ENCODE peak calls at places on chromosomes 13 and 19, in seven cellular contexts. H, Y, D, J, Q, Z and E are unnamed samples.
A peak's percentile ranks its signal among the peaks of the same experiment; 100 is the strongest.

GRCh38 chr13:27401210-27401609 is 23.2 kb upstream of the GTF3A start:
- DNase-seq in H (no peak), Q (no peak), D (no peak), J (no peak), Z (no peak), Y (no peak), E (no peak)

GRCh38 chr13:47332149-47332548 is 435.3 kb upstream of the HTR2A start:
- DNase-seq in D (peak; percentile 32), Q (no peak), J (peak; percentile 35), H (no peak), Z (no peak), Y (no peak), E (no peak)

GRCh38 chr13:22828081-22828480 is 352.7 kb upstream of the SGCG start:
- DNase-seq in J (no peak), Y (no peak), Z (no peak), H (no peak), Q (no peak), D (no peak), E (no peak)

GRCh38 chr13:50400930-50401553 is 385.8 kb downstream of the KCNRG start:
- DNase-seq in D (peak; percentile 84), Q (no peak), J (peak; percentile 74), H (no peak), Z (no peak), Y (no peak), E (no peak)

GRCh38 chr13:50712882-50713281 is 130.6 kb downstream of the DLEU7 start:
- DNase-seq in Y (no peak), H (no peak), J (no peak), Q (no peak), Z (no peak), D (no peak), E (no peak)

GRCh38 chr13:106382569-106382968 is 152.9 kb downstream of the EFNB2 start:
- DNase-seq in Z (no peak), Q (no peak), D (no peak), Y (no peak), H (no peak), J (no peak), E (no peak)

GRCh38 chr13:74452176-74452575 is 318.0 kb upstream of the KLF12 start:
- DNase-seq in D (peak; percentile 58), Z (no peak), Y (no peak), Q (no peak), J (peak; percentile 64), H (no peak), E (no peak)

GRCh38 chr19:5060591-5061339 is 91.9 kb downstream of the KDM4B start:
- DNase-seq in J (no peak), Y (no peak), Z (no peak), H (no peak), Q (no peak), D (no peak), E (no peak)

GRCh38 chr19:33446156-33446917 is 72.8 kb downstream of the CEBPG start:
- DNase-seq in J (no peak), Q (no peak), H (no peak), Z (no peak), D (no peak), Y (no peak), E (no peak)

GRCh38 chr13:45321230-45321629 is 19.8 kb downstream of the TPT1 start:
- DNase-seq in Y (no peak), D (no peak), Z (no peak), J (no peak), H (no peak), Q (no peak), E (no peak)

GRCh38 chr19:58252102-58252685 is 23.5 kb downstream of the ZNF544 start:
- DNase-seq in H (no peak), Y (no peak), Z (no peak), D (no peak), J (peak; percentile 18), Q (no peak), E (no peak)

GRCh38 chr19:1860133-1860775 is 3.1 kb downstream of the KLF16 start:
- DNase-seq in J (peak; percentile 78), H (no peak), Y (peak; percentile 36), Z (peak; percentile 62), Q (no peak), D (peak; percentile 85), E (no peak)

GRCh38 chr13:104522235-104523072 is 1456.2 kb upstream of the SLC10A2 start:
- DNase-seq in H (no peak), Q (no peak), Z (no peak), J (no peak), Y (no peak), D (no peak), E (no peak)

GRCh38 chr19:35284153-35285140 is 2.1 kb downstream of the HAMP start:
- DNase-seq in D (no peak), Q (no peak), Y (no peak), J (no peak), Z (no peak), H (no peak), E (no peak)

GRCh38 chr13:63551731-63552130 is 2136.1 kb upstream of the PCDH20 start:
- DNase-seq in H (no peak), J (no peak), D (no peak), Q (no peak), Y (peak; percentile 31), Z (no peak), E (no peak)

GRCh38 chr19:17268754-17269153 is 1.5 kb downstream of the BABAM1 start:
- DNase-seq in Y (no peak), Z (no peak), D (no peak), J (no peak), H (no peak), Q (no peak), E (no peak)

DNA sequence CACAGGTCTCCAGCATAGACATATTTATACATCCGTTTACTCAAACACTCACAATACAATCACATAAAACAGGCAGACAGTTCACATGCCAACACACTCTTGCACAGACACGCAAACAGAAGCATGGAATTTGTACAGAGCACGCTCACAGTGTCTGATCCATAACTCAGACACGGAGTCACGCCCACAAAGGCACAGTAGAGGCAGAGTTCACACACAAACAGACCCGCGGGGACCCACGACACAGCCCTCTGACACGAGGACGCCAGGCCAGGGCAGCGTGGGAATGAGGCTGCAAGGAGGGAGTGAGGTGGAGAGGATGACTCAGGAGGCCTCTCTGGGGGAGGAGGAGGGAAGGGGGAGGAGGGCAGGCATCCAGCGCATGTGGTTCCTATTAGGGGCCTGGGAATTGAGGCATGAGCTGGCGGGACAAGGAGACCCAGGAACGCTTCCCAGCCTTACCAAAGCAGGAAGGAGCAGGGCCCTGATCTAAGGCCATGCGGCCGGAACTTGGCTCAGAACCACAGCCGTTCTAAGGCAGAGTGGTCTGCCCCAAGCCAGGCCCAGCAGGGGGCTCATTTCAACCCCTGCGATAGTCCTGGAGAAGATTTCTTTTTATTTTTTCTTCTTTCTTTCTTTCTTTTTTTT is 9.1 kb upstream of the OLFM2 start:
- DNase-seq in H (no peak), D (peak; percentile 98), J (peak; percentile 99), Y (no peak), Q (no peak), Z (peak; percentile 53), E (no peak)
- TF ChIP-seq CTCF in H (no peak), D (peak; percentile 25), J (no peak), Y (no peak), Q (no peak), Z (no peak), E (no peak)

GRCh38 chr19:27974082-27974513 is 1238.9 kb downstream of the UQCRFS1 start:
- DNase-seq in Y (no peak), H (no peak), D (peak; percentile 29), Q (no peak), J (peak; percentile 45), Z (peak; percentile 57), E (no peak)
- TF ChIP-seq CTCF in Y (peak; percentile 67), H (no peak), D (peak; percentile 45), Q (no peak), J (peak; percentile 65), Z (peak; percentile 64), E (peak; percentile 88)

GRCh38 chr13:30016398-30016797 is 166.0 kb upstream of the UBL3 start:
- DNase-seq in Z (no peak), J (no peak), D (no peak), H (no peak), Y (no peak), Q (no peak), E (no peak)

GRCh38 chr13:30021611-30022010 is 171.2 kb upstream of the UBL3 start:
- DNase-seq in Q (no peak), H (no peak), D (no peak), J (no peak), Y (no peak), Z (no peak), E (no peak)

GRCh38 chr13:30019648-30020626 is 169.5 kb upstream of the UBL3 start:
- DNase-seq in Z (no peak), Y (no peak), J (no peak), D (no peak), H (no peak), Q (no peak), E (no peak)

GRCh38 chr13:30020726-30021312 is 170.4 kb upstream of the UBL3 start:
- DNase-seq in Q (no peak), H (no peak), Z (no peak), D (no peak), J (peak; percentile 34), Y (peak; percentile 7), E (no peak)

DNA sequence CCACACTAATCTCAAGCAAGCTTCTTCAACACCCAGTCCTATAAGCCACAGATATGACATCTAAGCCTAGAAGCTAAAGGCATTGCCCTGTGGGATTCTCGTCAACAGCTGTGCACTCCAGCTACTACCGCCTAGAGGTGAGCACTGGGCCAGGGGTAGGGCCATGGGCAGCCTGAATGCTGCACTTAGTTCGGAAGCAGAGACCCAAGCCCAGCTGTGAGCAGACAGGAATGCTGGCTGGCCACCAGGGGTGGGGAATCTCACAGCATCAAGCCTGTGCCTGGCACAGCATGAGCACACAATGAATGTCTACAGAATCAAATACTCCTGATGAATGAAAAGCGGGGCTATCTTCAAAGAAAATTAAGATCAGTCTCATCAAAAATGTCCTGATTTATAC is 167.5 kb upstream of the UBL3 start:
- DNase-seq in Y (no peak), Z (no peak), H (no peak), D (no peak), Q (no peak), J (no peak), E (no peak)
- TF ChIP-seq CTCF in Y (no peak), Z (no peak), H (no peak), D (no peak), Q (no peak), J (no peak), E (no peak)

GRCh38 chr19:12940897-12941296 is 2.5 kb downstream of the CALR start:
- DNase-seq in Q (no peak), Z (no peak), H (no peak), Y (no peak), D (no peak), J (no peak), E (no peak)

GRCh38 chr19:12939292-12939606 is 840 bp downstream of the CALR start:
- DNase-seq in Y (no peak), H (no peak), J (peak; percentile 54), Q (no peak), Z (no peak), D (peak; percentile 60), E (no peak)

GRCh38 chr19:12938054-12938535 is 314 bp upstream of the CALR start:
- DNase-seq in Z (peak; percentile 100), H (peak; percentile 99), Y (peak; percentile 99), Q (peak; percentile 96), D (peak; percentile 100), J (peak; percentile 100), E (peak; percentile 99)

GRCh38 chr19:12938536-12939291 is at the start of gene CALR:
- DNase-seq in Q (no peak), D (peak; percentile 42), H (no peak), Y (no peak), Z (peak; percentile 35), J (peak; percentile 47), E (no peak)

GRCh38 chr19:12939908-12940533 is 1.6 kb downstream of the CALR start:
- DNase-seq in Q (no peak), H (no peak), Z (no peak), J (no peak), D (no peak), Y (no peak), E (no peak)
- TF ChIP-seq CTCF in Q (no peak), H (no peak), Z (no peak), J (no peak), D (no peak), Y (no peak), E (no peak)